ENCODE peak calls at places on chromosomes 3 and 15, in four cellular contexts. R, J, V and D are unnamed samples.

GRCh38 chr3:28210968-28211713 is 30.3 kb upstream of the CMC1 start:
- DNase-seq in R (no peak), J (no peak), V (no peak), D (no peak)

GRCh38 chr3:37766797-37767776 is 94.6 kb upstream of the CTDSPL start:
- DNase-seq in R (no peak), J (no peak), V (no peak), D (no peak)

GRCh38 chr3:170159933-170160332 is 21.6 kb downstream of the PHC3 start:
- DNase-seq in R (no peak), J (no peak), V (no peak), D (no peak)

GRCh38 chr15:58329781-58330467 is 101.9 kb upstream of the LIPC start:
- DNase-seq in R (no peak), J (no peak), V (no peak), D (no peak)

GRCh38 chr15:88644741-88645140 is 5.9 kb downstream of the ISG20 start:
- DNase-seq in R (no peak), J (no peak), V (no peak), D (no peak)

GRCh38 chr3:173891272-173892100 is 493.9 kb downstream of the NLGN1 start:
- DNase-seq in R (peak; percentile 17), J (no peak), V (no peak), D (no peak)

GRCh38 chr3:9229886-9230285 is 19.6 kb downstream of the SRGAP3 start:
- DNase-seq in R (no peak), J (no peak), V (no peak), D (no peak)

GRCh38 chr3:184260571-184261269 is 633 bp downstream of the CAMK2N2 start:
- DNase-seq in R (no peak), J (peak; percentile 29), V (no peak), D (no peak)

GRCh38 chr3:124372784-124373183 is 357.5 kb upstream of the UMPS start:
- DNase-seq in R (no peak), J (no peak), V (no peak), D (no peak)

GRCh38 chr3:188947983-188948657 is 223.7 kb upstream of the TPRG1 start:
- DNase-seq in R (peak; percentile 84), J (no peak), V (no peak), D (peak; percentile 85)

GRCh38 chr15:55897560-55898336 is 95.7 kb downstream of the NEDD4 start:
- DNase-seq in R (peak; percentile 67), J (peak; percentile 72), V (no peak), D (peak; percentile 61)

GRCh38 chr3:151169700-151170224 is 33.3 kb downstream of the GPR171 start:
- DNase-seq in R (no peak), J (no peak), V (no peak), D (no peak)

GRCh38 chr3:169999433-169999832 is 32.8 kb downstream of the SEC62 start:
- DNase-seq in R (no peak), J (no peak), V (peak; percentile 51), D (no peak)

DNA sequence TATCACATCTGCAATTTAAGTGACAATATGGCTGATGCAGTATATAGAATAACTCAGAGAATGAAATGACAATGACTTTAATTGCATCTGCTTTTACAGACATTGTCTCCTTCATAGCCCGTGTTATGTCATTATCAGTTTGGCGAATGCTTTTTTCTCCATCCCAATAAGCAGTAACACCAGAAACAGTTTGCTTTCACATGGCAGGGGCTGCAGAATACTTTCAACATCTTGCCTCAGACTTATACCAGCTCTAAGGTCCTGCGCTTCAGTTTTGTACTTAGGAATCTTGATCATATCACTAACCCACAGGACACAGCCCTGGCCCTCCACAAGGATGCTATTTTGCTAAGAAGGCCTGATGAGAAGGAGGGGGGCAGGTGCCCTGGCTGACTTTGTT is 49.9 kb upstream of the SPESP1 start:
- DNase-seq in R (no peak), J (no peak), V (no peak), D (no peak)
- TF ChIP-seq CTCF in R (no peak), J (no peak), V (no peak), D (no peak)

DNA sequence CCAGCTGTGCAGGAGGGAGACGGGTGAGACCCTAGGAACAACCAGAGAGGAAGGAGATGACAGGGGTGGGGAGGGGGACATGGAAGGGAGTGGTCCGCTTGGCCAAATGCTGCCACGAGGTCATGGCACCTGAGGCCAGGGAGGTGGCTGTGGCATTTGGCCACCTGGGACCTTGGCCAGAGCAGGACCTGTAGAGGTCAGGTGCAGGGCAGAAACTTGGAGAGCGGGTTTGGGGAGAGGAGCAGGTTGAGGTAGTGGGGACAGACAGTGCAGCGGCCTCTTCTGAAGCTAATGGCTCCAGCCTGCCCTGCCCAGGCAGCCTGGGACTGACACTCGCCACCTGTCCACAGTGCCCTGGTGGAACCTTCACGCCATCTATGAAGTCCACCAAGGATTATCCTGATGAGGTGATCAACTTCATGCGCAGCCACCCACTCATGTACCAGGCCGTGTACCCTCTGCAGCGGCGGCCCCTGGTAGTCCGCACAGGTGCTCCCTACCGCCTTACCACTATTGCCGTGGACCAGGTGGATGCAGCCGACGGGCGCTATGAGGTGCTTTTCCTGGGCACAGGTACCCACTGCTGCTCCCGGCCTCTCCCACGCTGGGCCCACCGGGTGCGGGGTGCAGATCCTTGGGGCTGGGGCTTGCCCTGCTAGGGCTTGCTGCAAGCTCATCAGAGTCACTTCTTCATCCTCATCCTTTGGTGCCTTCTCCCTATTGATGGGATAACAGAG is 7.0 kb upstream of the GNAT1 start:
- DNase-seq in R (no peak), J (no peak), V (no peak), D (no peak)
- TF ChIP-seq FOS in R (no peak), J (no peak), V (no peak), D (no peak)

DNA sequence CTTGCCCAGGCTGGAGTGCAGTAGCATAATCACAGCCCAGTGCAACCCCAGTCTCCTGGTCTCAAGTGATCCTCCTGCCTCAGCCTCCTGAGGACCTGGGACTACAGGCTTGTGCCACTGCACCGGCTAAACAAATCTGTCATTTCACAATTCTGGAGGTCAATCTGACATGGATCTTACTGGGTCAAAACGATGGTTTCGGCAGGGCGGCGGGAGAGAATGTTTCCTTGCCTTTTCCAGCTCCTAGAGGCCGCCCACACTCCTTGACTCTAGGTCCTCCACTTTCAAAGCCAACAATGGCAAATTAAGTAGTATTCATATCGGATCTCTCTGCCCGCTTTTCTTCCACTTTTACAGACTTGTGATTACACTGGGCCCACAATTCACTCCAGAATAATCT is 14.8 kb downstream of the ATP10A start:
- DNase-seq in R (no peak), J (no peak), V (no peak), D (no peak)
- TF ChIP-seq CTCF in R (no peak), J (no peak), V (no peak), D (no peak)

DNA sequence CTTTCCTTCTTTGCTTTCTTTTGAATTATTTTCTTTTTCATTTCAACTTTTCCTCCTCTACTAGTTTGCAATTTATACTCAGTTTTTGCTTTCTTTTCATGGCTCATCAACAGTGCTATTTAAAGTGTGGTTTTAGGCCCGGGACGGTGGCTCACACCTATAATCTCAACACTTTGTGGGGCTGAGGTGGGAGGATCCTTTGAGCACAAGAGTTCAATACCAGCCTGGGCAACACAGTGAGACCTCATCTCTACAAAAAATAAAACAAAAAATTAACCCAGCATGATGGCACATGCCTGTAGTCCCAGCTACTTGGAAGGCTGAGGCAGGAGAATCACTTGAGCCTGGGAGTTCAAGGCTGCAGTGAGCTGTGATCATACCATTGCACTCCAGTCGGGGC is 20.4 kb upstream of the DENND4A start:
- DNase-seq in R (no peak), J (no peak), V (no peak), D (no peak)
- TF ChIP-seq FOS in R (no peak), J (no peak), V (no peak), D (no peak)

DNA sequence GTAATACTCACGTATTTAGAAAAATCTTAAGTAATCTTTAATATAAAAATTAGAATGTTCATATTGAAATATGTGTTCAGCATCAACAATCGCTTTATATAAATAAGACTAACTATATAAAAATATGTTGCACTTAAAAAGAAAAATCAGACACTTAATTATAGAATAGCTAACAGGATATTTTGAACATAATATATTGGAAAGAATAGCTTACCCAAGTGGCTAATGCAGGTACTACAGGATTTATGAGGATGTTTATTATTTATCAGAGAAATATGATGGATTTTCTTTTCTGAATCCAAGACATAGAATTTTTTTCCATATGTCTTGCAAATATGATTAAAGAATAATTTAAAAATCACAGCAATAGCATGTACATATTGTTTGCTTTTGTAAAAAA is 567.9 kb upstream of the GBE1 start:
- DNase-seq in R (peak; percentile 2), J (no peak), V (no peak), D (no peak)
- TF ChIP-seq CTCF in R (peak; percentile 3), J (no peak), V (no peak), D (no peak)

DNA sequence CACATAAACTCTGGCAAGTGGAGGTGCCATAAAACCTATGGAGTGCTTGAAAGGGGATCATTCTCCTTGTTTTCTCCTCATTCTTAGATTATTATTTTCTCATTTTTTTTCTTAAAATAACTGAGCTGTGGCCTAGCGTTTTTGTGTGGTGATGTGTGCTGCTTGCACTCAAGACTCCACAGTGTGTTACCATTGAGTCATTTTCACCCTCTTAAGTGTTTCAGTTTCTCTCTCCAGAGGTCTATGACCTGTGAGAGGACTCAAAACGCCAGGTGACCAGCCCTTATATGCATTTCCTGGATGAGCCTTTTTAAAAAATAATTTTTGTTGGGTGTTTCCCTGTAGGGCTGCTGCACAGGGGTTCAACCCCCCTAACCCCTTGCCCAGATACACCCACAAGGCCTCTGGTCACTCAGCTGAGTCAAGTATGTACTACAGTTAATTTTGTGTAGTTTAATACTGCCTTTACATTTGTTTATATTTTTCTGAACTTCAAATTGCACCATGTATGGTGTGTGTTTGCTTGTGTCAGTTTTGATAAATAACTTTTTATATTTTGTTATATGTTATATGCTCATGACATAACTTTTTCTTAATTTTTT is 15.4 kb upstream of the BTLA start:
- DNase-seq in R (no peak), J (no peak), V (peak; percentile 83), D (peak; percentile 41)
- TF ChIP-seq FOS in R (no peak), J (no peak), V (no peak), D (no peak)

DNA sequence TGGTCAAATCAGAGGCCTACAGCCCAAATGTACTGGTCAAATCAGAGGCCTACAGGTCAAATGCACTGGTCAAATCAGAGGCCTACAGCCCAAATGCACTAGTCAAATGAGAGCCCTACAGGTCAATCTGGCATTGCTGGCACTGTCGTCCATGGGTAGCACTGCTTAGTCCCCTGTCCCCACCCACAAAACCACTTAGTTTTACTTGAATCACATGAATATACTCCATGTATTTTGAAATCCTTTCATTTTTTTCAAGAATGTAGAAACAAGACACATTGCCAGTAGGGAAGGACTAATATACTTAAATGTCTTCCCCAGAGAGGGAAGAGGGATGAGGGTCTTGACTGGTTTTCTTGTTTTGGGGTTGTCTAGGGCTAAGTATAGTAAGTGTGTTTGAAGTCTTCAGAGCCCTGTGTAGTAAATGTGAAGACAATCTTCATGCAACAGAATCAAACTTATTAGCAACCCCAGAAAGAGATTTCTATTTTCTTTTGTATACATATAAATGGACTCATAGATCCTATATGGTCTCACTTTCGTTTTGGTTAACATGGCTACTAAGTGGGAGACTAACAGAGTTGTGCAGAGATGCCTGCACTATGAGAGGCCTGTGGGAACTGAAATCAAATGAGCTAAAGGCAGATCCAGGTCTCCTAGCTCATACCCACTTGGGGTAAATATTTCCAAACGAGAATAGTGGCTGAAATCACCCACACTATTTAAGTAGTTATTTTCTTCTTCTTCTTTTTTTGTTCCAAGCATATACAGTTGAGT is 38.3 kb upstream of the DCUN1D1 start:
- DNase-seq in R (no peak), J (no peak), V (no peak), D (no peak)
- TF ChIP-seq CTCF in R (no peak), J (no peak), V (no peak), D (no peak)